ENCODE peak calls at places on chromosome 11, in five cellular contexts. E is CD8-positive, alpha-beta T cell; F is stimulated activated naive CD4-positive, alpha-beta T cell; Q is EH; O is OCI-LY7. H is an unnamed sample.

GRCh38 chr11:16925495-16926065 is 88.6 kb downstream of the PLEKHA7 start:
- DNase-seq in E (no peak), Q (peak; percentile 26), O (no peak), F (no peak), H (peak; percentile 13)

GRCh38 chr11:4511267-4511666 is 28.8 kb downstream of the OR52K1 start:
- DNase-seq in F (no peak), Q (no peak), E (no peak), O (no peak), H (no peak)

GRCh38 chr11:6320411-6321207 is at the start of gene CAVIN3:
- DNase-seq in F (no peak), Q (peak; percentile 93), E (no peak), O (no peak), H (peak; percentile 91)

GRCh38 chr11:13834463-13834862 is 128.1 kb upstream of the SPON1 start:
- DNase-seq in Q (no peak), O (peak; percentile 40), F (no peak), E (no peak), H (peak; percentile 16)

GRCh38 chr11:47980907-47981621 is 705 bp downstream of the PTPRJ start:
- DNase-seq in E (no peak), F (no peak), Q (peak; percentile 62), O (peak; percentile 67), H (peak; percentile 48)

GRCh38 chr11:7573558-7574296 is 59.9 kb downstream of the PPFIBP2 start:
- DNase-seq in O (no peak), E (no peak), F (no peak), Q (no peak), H (no peak)

GRCh38 chr11:2369320-2369719 is 7.8 kb upstream of the CD81 start:
- DNase-seq in Q (no peak), E (no peak), O (no peak), F (no peak), H (no peak)

GRCh38 chr11:62437616-62438015 is 18.8 kb downstream of the SCGB1A1 start:
- DNase-seq in F (no peak), Q (no peak), E (no peak), O (no peak), H (no peak)

GRCh38 chr11:124754710-124755109 is 2.7 kb upstream of the VSIG2 start:
- DNase-seq in F (no peak), O (no peak), Q (no peak), E (no peak), H (no peak)

GRCh38 chr11:76658231-76658630 is 12.3 kb downstream of the LRRC32 start:
- DNase-seq in F (no peak), E (no peak), O (no peak), Q (no peak), H (no peak)